ENCODE peak calls at places on chromosomes 11 and 22, in eight cellular contexts. C, T, Q, I, X, W, N and A are unnamed samples.

GRCh38 chr22:31185056-31185455 is 25.1 kb downstream of the RNF185 start:
- DNase-seq in I (no peak), T (no peak), W (no peak), X (no peak), Q (no peak), N (no peak), C (no peak), A (no peak)

GRCh38 chr22:24037851-24038765 is 27.0 kb downstream of the CABIN1 start:
- DNase-seq in I (no peak), W (no peak), Q (peak), C (no peak), X (no peak), T (no peak), N (no peak), A (no peak)

GRCh38 chr22:27632451-27633295 is 168.9 kb downstream of the MN1 start:
- DNase-seq in Q (no peak), W (no peak), X (no peak), I (no peak), N (no peak), C (peak), T (no peak), A (no peak)

GRCh38 chr11:115475564-115475963 is 28.7 kb downstream of the CADM1 start:
- DNase-seq in I (no peak), W (no peak), C (no peak), Q (no peak), N (no peak), X (no peak), T (no peak), A (no peak)

GRCh38 chr11:44977493-44977984 is 26.9 kb upstream of the TP53I11 start:
- DNase-seq in T (no peak), C (no peak), W (no peak), X (peak), N (no peak), I (no peak), Q (peak), A (no peak)

GRCh38 chr22:47168441-47168840 is 406.0 kb downstream of the TBC1D22A start:
- DNase-seq in N (peak), X (no peak), Q (no peak), T (no peak), W (no peak), I (no peak), C (no peak), A (no peak)

GRCh38 chr11:125315088-125315740 is 150.7 kb downstream of the PKNOX2 start:
- DNase-seq in N (no peak), T (no peak), X (no peak), W (no peak), C (no peak), Q (no peak), I (no peak), A (peak)

GRCh38 chr11:66371627-66372415 is at the start of gene SLC29A2:
- DNase-seq in T (peak), I (peak), W (peak), C (peak), Q (peak), X (peak), N (peak), A (peak)

GRCh38 chr11:134266841-134267251 is 9.3 kb upstream of the GLB1L3 start:
- DNase-seq in T (no peak), W (no peak), N (no peak), C (no peak), Q (no peak), I (no peak), X (no peak), A (peak)

GRCh38 chr11:1342946-1343345 is 33.5 kb upstream of the TOLLIP start:
- DNase-seq in T (no peak), N (peak), W (no peak), I (no peak), X (no peak), Q (no peak), C (no peak), A (no peak)

GRCh38 chr11:77669848-77670511 is 32.4 kb upstream of the CLNS1A start:
- DNase-seq in C (no peak), Q (no peak), W (no peak), I (no peak), T (no peak), N (no peak), X (no peak), A (no peak)

GRCh38 chr11:72771507-72771906 is 19.3 kb upstream of the ARAP1 start:
- DNase-seq in Q (no peak), W (no peak), X (no peak), I (no peak), C (no peak), N (no peak), T (no peak), A (no peak)

GRCh38 chr22:27331526-27332281 is 469.9 kb downstream of the MN1 start:
- DNase-seq in N (no peak), W (no peak), X (peak), Q (no peak), C (peak), T (no peak), I (no peak), A (peak)